ENCODE peak calls at places on chromosomes 1 and 21, in six cellular contexts. L is adrenal gland; J is DMS79 treated with DMSO at 0.1 percent for 48 hours; D is GDM1; F is hypothalamus; O is activated CD4-positive, alpha-beta T cell treated with anti-CD3 and anti-CD28 coated beads, Interleukin-2, amount 50 U/mL, for 24 hours. R is an unnamed sample.

GRCh38 chr1:5342172-5342571 is 650.1 kb downstream of the NPHP4 start:
- DNase-seq in O (no peak), D (no peak), L (no peak), J (no peak), F (no peak), R (no peak)

GRCh38 chr1:10939654-10940450 is 72.6 kb upstream of the TARDBP start:
- DNase-seq in D (no peak), L (no peak), J (no peak), F (no peak), O (peak), R (no peak)

GRCh38 chr1:3248416-3249141 is 179.6 kb downstream of the PRDM16 start:
- DNase-seq in O (no peak), D (no peak), L (no peak), J (no peak), F (no peak), R (no peak)

GRCh38 chr1:230176871-230177411 is 109.9 kb downstream of the GALNT2 start:
- DNase-seq in F (peak), D (no peak), O (no peak), L (no peak), J (no peak), R (peak)

GRCh38 chr1:190169311-190170067 is 308.2 kb downstream of the BRINP3 start:
- DNase-seq in O (no peak), D (no peak), F (no peak), J (no peak), L (no peak), R (no peak)

GRCh38 chr1:110597966-110598365 is 8.2 kb downstream of the KCNA2 start:
- DNase-seq in J (no peak), F (no peak), L (no peak), O (no peak), D (no peak), R (no peak)

GRCh38 chr21:15557925-15558324 is 171.9 kb upstream of the USP25 start:
- DNase-seq in D (no peak), O (no peak), L (no peak), J (no peak), F (no peak), R (no peak)

GRCh38 chr1:93680121-93681094 is 1.2 kb downstream of the BCAR3 start:
- DNase-seq in L (peak), D (no peak), O (peak), J (peak), F (peak), R (peak)

GRCh38 chr1:41975850-41976569 is 57.3 kb upstream of the HIVEP3 start:
- DNase-seq in D (no peak), L (no peak), O (no peak), F (no peak), J (no peak), R (no peak)

GRCh38 chr1:181369416-181369815 is 113.9 kb upstream of the CACNA1E start:
- DNase-seq in O (no peak), D (no peak), L (no peak), J (no peak), F (no peak), R (no peak)

GRCh38 chr1:173669491-173669941 is at the start of gene ANKRD45:
- DNase-seq in O (no peak), L (peak), F (peak), D (no peak), J (peak), R (no peak)

GRCh38 chr1:2258122-2258812 is 30.1 kb downstream of the SKI start:
- DNase-seq in L (no peak), D (no peak), O (no peak), F (no peak), J (no peak), R (no peak)

GRCh38 chr1:8858888-8859706 is 19.4 kb downstream of the ENO1 start:
- DNase-seq in F (peak), D (peak), O (peak), L (peak), J (peak), R (no peak)

GRCh38 chr1:244460195-244460594 is 878 bp upstream of the CATSPERE start:
- DNase-seq in L (no peak), O (no peak), J (no peak), F (no peak), D (no peak), R (no peak)

GRCh38 chr1:189658381-189658780 is 819.3 kb downstream of the BRINP3 start:
- DNase-seq in O (no peak), J (no peak), F (no peak), D (no peak), L (no peak), R (peak)

GRCh38 chr1:234963180-234963903 is 165.3 kb downstream of the TOMM20 start:
- DNase-seq in O (peak), F (no peak), D (peak), L (peak), J (peak), R (peak)

GRCh38 chr1:53572061-53572801 is 113.0 kb downstream of the DMRTB1 start:
- DNase-seq in D (no peak), L (peak), O (no peak), J (peak), F (peak), R (peak)

GRCh38 chr1:97797403-97798183 is 123.2 kb downstream of the DPYD start:
- DNase-seq in F (no peak), D (no peak), O (no peak), L (peak), J (no peak), R (no peak)